ENCODE peak calls at places on chromosomes 1 and 21, in four cellular contexts. Q is HCEC 1CT; W is activated T-cell treated with anti-CD3 and anti-CD28 coated beads, Interleukin-2, amount 50 U/mL, for 72 hours; Z is lower leg skin. H is an unnamed sample.

GRCh38 chr21:28627261-28627660 is 365.4 kb downstream of the LTN1 start:
- DNase-seq in W (no peak), Q (no peak), Z (no peak), H (no peak)

GRCh38 chr21:46002841-46003574 is 21.4 kb downstream of the COL6A1 start:
- DNase-seq in Z (peak), W (no peak), Q (no peak), H (no peak)

GRCh38 chr1:234169161-234169849 is 204.0 kb upstream of the COA6 start:
- DNase-seq in Z (no peak), Q (no peak), W (no peak), H (no peak)

GRCh38 chr1:229428256-229428655 is 5.6 kb downstream of the ACTA1 start:
- DNase-seq in Q (no peak), W (no peak), Z (peak), H (no peak)

GRCh38 chr1:118949317-118949716 is 38.8 kb downstream of the TBX15 start:
- DNase-seq in W (no peak), Z (peak), Q (peak), H (no peak)

GRCh38 chr1:162380061-162380846 is 1.3 kb upstream of the C1orf226 start:
- DNase-seq in W (no peak), Q (no peak), Z (peak), H (no peak)

GRCh38 chr1:205543351-205544305 is 39.2 kb downstream of the CDK18 start:
- DNase-seq in W (peak), Q (peak), Z (peak), H (peak)

GRCh38 chr1:7810395-7810794 is 26.3 kb downstream of the PER3 start:
- DNase-seq in Q (peak), W (peak), Z (no peak), H (no peak)

GRCh38 chr1:108572182-108572581 is 12.3 kb downstream of the EEIG2 start:
- DNase-seq in Q (no peak), W (no peak), Z (no peak), H (no peak)

GRCh38 chr1:99003911-99004269 is 771 bp downstream of the PLPPR5 start:
- DNase-seq in W (no peak), Z (peak), Q (no peak), H (no peak)

GRCh38 chr1:234776875-234777849 is 167.2 kb upstream of the IRF2BP2 start:
- DNase-seq in W (no peak), Z (peak), Q (no peak), H (peak)

GRCh38 chr1:17012775-17013501 is 1.2 kb upstream of the ATP13A2 start:
- DNase-seq in Z (no peak), W (no peak), Q (peak), H (no peak)

GRCh38 chr1:197400522-197400902 is 132.5 kb downstream of the CRB1 start:
- DNase-seq in Z (no peak), Q (no peak), W (no peak), H (no peak)

GRCh38 chr1:66446261-66447001 is 87.5 kb upstream of the SGIP1 start:
- DNase-seq in Z (no peak), W (peak), Q (peak), H (peak)

GRCh38 chr1:35935436-35935835 is 4.5 kb downstream of the AGO3 start:
- DNase-seq in W (no peak), Q (no peak), Z (no peak), H (peak)

GRCh38 chr1:97340951-97341350 is 579.9 kb downstream of the DPYD start:
- DNase-seq in Q (peak), W (no peak), Z (no peak), H (no peak)

GRCh38 chr21:41459884-41460534 is 34.0 kb downstream of the MX1 start:
- DNase-seq in Q (no peak), W (no peak), Z (no peak), H (no peak)

GRCh38 chr21:29187939-29188338 is 57.5 kb downstream of the MAP3K7CL start:
- DNase-seq in Q (peak), Z (no peak), W (no peak), H (no peak)

GRCh38 chr1:112457241-112457640 is 51.5 kb upstream of the WNT2B start:
- DNase-seq in Z (no peak), Q (peak), W (no peak), H (no peak)

GRCh38 chr1:208280681-208281439 is 36.7 kb upstream of the PLXNA2 start:
- DNase-seq in Z (no peak), W (no peak), Q (no peak), H (no peak)

GRCh38 chr1:202806845-202807366 is 1.3 kb downstream of the KDM5B start:
- DNase-seq in W (peak), Q (peak), Z (peak), H (peak)

GRCh38 chr1:156245451-156246232 is 2.2 kb downstream of the PAQR6 start:
- DNase-seq in Q (no peak), Z (no peak), W (peak), H (peak)

GRCh38 chr1:118116401-118116800 is 68.6 kb downstream of the SPAG17 start:
- DNase-seq in W (no peak), Z (no peak), Q (no peak), H (no peak)

GRCh38 chr1:9315411-9316079 is 22.9 kb downstream of the SPSB1 start:
- DNase-seq in Q (peak), W (peak), Z (no peak), H (no peak)

GRCh38 chr1:182599339-182599738 is 4.8 kb downstream of the RGS16 start:
- DNase-seq in W (peak), Q (no peak), Z (peak), H (no peak)

GRCh38 chr1:42660907-42661500 is 2.8 kb downstream of the PPIH start:
- DNase-seq in Q (no peak), Z (no peak), W (no peak), H (no peak)

H was measured in hepatocyte.